ENCODE peak calls at places on chromosomes 5 and 9, in seven cellular contexts. D, K, J, L, F, S and Y are unnamed samples.

GRCh38 chr9:130212543-130213297 is 40.5 kb downstream of the NCS1 start:
- DNase-seq in D (no peak), K (no peak), J (no peak), L (no peak), F (no peak), S (peak), Y (no peak)

GRCh38 chr5:174222891-174223290 is 177.4 kb downstream of the NSG2 start:
- DNase-seq in D (no peak), K (no peak), J (no peak), L (no peak), F (no peak), S (no peak), Y (no peak)

GRCh38 chr5:1465117-1465516 is 19.9 kb upstream of the SLC6A3 start:
- DNase-seq in D (no peak), K (no peak), J (no peak), L (no peak), F (no peak), S (no peak), Y (no peak)

GRCh38 chr5:173926359-173926758 is 38.2 kb downstream of the CPEB4 start:
- DNase-seq in D (no peak), K (peak), J (no peak), L (peak), F (no peak), S (peak), Y (no peak)

GRCh38 chr9:108643756-108644510 is 211.9 kb downstream of the ACTL7B start:
- DNase-seq in D (no peak), K (peak), J (no peak), L (no peak), F (no peak), S (peak), Y (peak)

GRCh38 chr5:68282001-68282400 is 66.4 kb downstream of the PIK3R1 start:
- DNase-seq in D (no peak), K (no peak), J (no peak), L (no peak), F (no peak), S (no peak), Y (no peak)

GRCh38 chr9:81613002-81613750 is 76.2 kb downstream of the TLE1 start:
- DNase-seq in D (no peak), K (peak), J (no peak), L (peak), F (no peak), S (no peak), Y (no peak)

GRCh38 chr9:75089369-75089766 is 1.1 kb downstream of the OSTF1 start:
- DNase-seq in D (no peak), K (no peak), J (no peak), L (no peak), F (no peak), S (no peak), Y (no peak)

GRCh38 chr5:95822038-95822407 is 503 bp downstream of the GLRX start:
- DNase-seq in D (no peak), K (peak), J (no peak), L (peak), F (no peak), S (no peak), Y (no peak)

GRCh38 chr5:172786736-172787462 is 15.9 kb upstream of the DUSP1 start:
- DNase-seq in D (no peak), K (no peak), J (no peak), L (no peak), F (no peak), S (no peak), Y (no peak)

GRCh38 chr5:131787736-131788135 is 9.1 kb downstream of the FNIP1 start:
- DNase-seq in D (no peak), K (no peak), J (no peak), L (no peak), F (no peak), S (no peak), Y (no peak)

GRCh38 chr5:142520885-142521284 is 165.0 kb downstream of the FGF1 start:
- DNase-seq in D (no peak), K (no peak), J (no peak), L (no peak), F (no peak), S (no peak), Y (no peak)

GRCh38 chr9:127846451-127847154 is 7.9 kb downstream of the ENG start:
- DNase-seq in D (no peak), K (peak), J (no peak), L (peak), F (peak), S (no peak), Y (no peak)

GRCh38 chr9:131382850-131383729 is 10.8 kb upstream of the PRRC2B start:
- DNase-seq in D (no peak), K (peak), J (no peak), L (peak), F (no peak), S (peak), Y (peak)

GRCh38 chr5:94810281-94810680 is 191.8 kb downstream of the SLF1 start:
- DNase-seq in D (no peak), K (no peak), J (no peak), L (no peak), F (no peak), S (no peak), Y (no peak)

GRCh38 chr5:177312649-177313181 is 1.0 kb upstream of the MXD3 start:
- DNase-seq in D (no peak), K (no peak), J (no peak), L (no peak), F (no peak), S (no peak), Y (no peak)

GRCh38 chr5:102596951-102597350 is 98.2 kb upstream of the SLCO6A1 start:
- DNase-seq in D (no peak), K (no peak), J (no peak), L (no peak), F (no peak), S (no peak), Y (no peak)

GRCh38 chr5:142327111-142327842 is 2.5 kb upstream of the SPRY4 start:
- DNase-seq in D (no peak), K (peak), J (no peak), L (peak), F (peak), S (peak), Y (no peak)

GRCh38 chr5:174084691-174085154 is 39.2 kb downstream of the NSG2 start:
- DNase-seq in D (no peak), K (no peak), J (no peak), L (no peak), F (no peak), S (no peak), Y (no peak)

GRCh38 chr9:71795097-71795807 is 26.9 kb upstream of the CEMIP2 start:
- DNase-seq in D (no peak), K (no peak), J (peak), L (no peak), F (no peak), S (no peak), Y (no peak)

GRCh38 chr5:45205403-45205961 is 396.7 kb downstream of the MRPS30 start:
- DNase-seq in D (no peak), K (no peak), J (no peak), L (no peak), F (no peak), S (no peak), Y (no peak)

GRCh38 chr9:135961277-135961705 is at the start of gene UBAC1:
- DNase-seq in D (peak), K (peak), J (peak), L (peak), F (peak), S (peak), Y (peak)
- TF ChIP-seq CTCF in D (peak), K (no peak), J (peak), L (peak), F (no peak), S (peak), Y (peak)

GRCh38 chr5:128535225-128535624 is 2.8 kb downstream of the FBN2 start:
- DNase-seq in D (no peak), K (no peak), J (no peak), L (no peak), F (no peak), S (no peak), Y (no peak)
- H3K4me3 ChIP-seq in D (no peak), K (peak), J (no peak), L (no peak), F (no peak), S (no peak), Y (peak)

GRCh38 chr5:123455640-123456039 is 32.4 kb upstream of the CEP120 start:
- DNase-seq in D (no peak), K (no peak), J (no peak), L (no peak), F (no peak), S (no peak), Y (no peak)
- TF ChIP-seq CTCF in D (peak), K (no peak), J (peak), L (no peak), F (no peak), S (no peak), Y (no peak)

GRCh38 chr9:13568446-13568845 is 289.0 kb upstream of the MPDZ start:
- DNase-seq in D (no peak), K (peak), J (no peak), L (peak), F (no peak), S (no peak), Y (no peak)
- H3K4me3 ChIP-seq in D (peak), K (no peak), J (peak), L (no peak), F (peak), S (no peak), Y (peak)

GRCh38 chr9:103152473-103152872 is 157.3 kb downstream of the CYLC2 start:
- DNase-seq in D (no peak), K (no peak), J (no peak), L (no peak), F (no peak), S (peak), Y (no peak)
- TF ChIP-seq CTCF in D (no peak), K (no peak), J (no peak), L (no peak), F (no peak), S (no peak), Y (no peak)

GRCh38 chr5:54581831-54582548 is 64.4 kb downstream of the SNX18 start:
- DNase-seq in D (no peak), K (peak), J (no peak), L (peak), F (no peak), S (no peak), Y (no peak)

GRCh38 chr5:54577542-54577941 is 60.0 kb downstream of the SNX18 start:
- DNase-seq in D (no peak), K (no peak), J (no peak), L (no peak), F (no peak), S (no peak), Y (no peak)

GRCh38 chr5:54586336-54586735 is 68.8 kb downstream of the SNX18 start:
- DNase-seq in D (no peak), K (no peak), J (no peak), L (no peak), F (no peak), S (no peak), Y (no peak)

GRCh38 chr5:54580997-54581741 is 63.6 kb downstream of the SNX18 start:
- DNase-seq in D (no peak), K (peak), J (no peak), L (peak), F (no peak), S (no peak), Y (no peak)
- H3K4me3 ChIP-seq in D (no peak), K (no peak), J (no peak), L (no peak), F (peak), S (no peak), Y (no peak)

DNA sequence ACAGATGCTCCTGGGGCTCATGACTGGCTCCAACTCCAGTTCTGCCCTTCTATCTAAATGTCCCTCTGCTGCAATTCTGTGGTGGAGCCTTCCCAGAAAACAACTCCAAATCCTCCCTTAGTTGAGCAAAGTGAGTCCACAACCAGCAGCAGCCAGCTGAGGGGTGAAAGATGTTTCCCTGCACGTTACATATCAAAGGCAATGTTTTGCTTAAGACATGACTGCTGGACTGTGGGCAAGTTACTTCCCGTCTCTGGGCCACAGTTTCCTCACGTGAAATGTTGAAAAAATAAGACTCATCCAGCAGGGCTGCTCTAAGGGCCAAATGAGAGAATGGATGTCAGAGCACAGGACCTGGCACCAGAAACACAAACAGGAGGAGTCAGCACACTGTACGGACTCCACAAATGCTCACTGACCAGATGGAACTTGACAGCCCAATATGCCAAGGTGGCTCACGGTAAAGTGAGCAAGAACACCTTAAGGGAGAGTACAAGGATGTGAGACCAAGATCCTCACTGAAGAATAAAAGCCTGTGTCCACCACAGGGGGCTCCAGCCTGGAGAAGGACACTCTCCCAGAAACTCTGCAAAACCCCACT is 138.4 kb upstream of the ABCA1 start:
- DNase-seq in D (no peak), K (no peak), J (no peak), L (peak), F (no peak), S (peak), Y (no peak)
- TF ChIP-seq CTCF in D (no peak), K (no peak), J (no peak), L (no peak), F (no peak), S (no peak), Y (no peak)

GRCh38 chr5:140630296-140630695 is 2.7 kb downstream of the CD14 start:
- DNase-seq in D (no peak), K (no peak), J (no peak), L (no peak), F (no peak), S (peak), Y (no peak)
- H3K4me3 ChIP-seq in D (no peak), K (no peak), J (no peak), L (no peak), F (peak), S (no peak), Y (no peak)

GRCh38 chr9:93057024-93057702 is 1.3 kb upstream of the SUSD3 start:
- DNase-seq in D (no peak), K (no peak), J (no peak), L (no peak), F (no peak), S (no peak), Y (no peak)
- TF ChIP-seq CTCF in D (no peak), K (no peak), J (no peak), L (no peak), F (no peak), S (no peak), Y (no peak)

GRCh38 chr5:60173672-60174071 is 280.1 kb upstream of the PDE4D start:
- DNase-seq in D (no peak), K (no peak), J (no peak), L (no peak), F (no peak), S (no peak), Y (no peak)
- H3K4me3 ChIP-seq in D (no peak), K (no peak), J (no peak), L (no peak), F (no peak), S (no peak), Y (no peak)